ENCODE peak calls at places on chromosomes 2 and 18, in eight cellular contexts. One of them, this sample, is unnamed.
A peak's percentile ranks its signal among the peaks of the same experiment; 100 is the strongest.

GRCh38 chr2:119598576-119598975 is 54.3 kb downstream of the CFAP221 start:
- DNase-seq in thoracic aorta: no peak
- DNase-seq in nephron progenitor cell: peak; percentile 10
- DNase-seq in mesothelial cell of epicardium: no peak
- DNase-seq in WTC11: no peak
- DNase-seq in upper lobe of right lung: no peak
- DNase-seq in mucosa of descending colon: no peak
- DNase-seq in fibroblast of lung: peak; percentile 5
- DNase-seq in this sample: no peak

GRCh38 chr2:231918501-231919330 is 7.5 kb downstream of the NPPC start:
- DNase-seq in mesothelial cell of epicardium: no peak
- DNase-seq in nephron progenitor cell: no peak
- DNase-seq in upper lobe of right lung: peak; percentile 52
- DNase-seq in WTC11: no peak
- DNase-seq in mucosa of descending colon: no peak
- DNase-seq in thoracic aorta: no peak
- DNase-seq in fibroblast of lung: no peak
- DNase-seq in this sample: no peak

GRCh38 chr18:24964213-24964612 is 387.8 kb downstream of the ZNF521 start:
- DNase-seq in WTC11: peak; percentile 51
- DNase-seq in mesothelial cell of epicardium: no peak
- DNase-seq in fibroblast of lung: no peak
- DNase-seq in mucosa of descending colon: peak; percentile 28
- DNase-seq in nephron progenitor cell: no peak
- DNase-seq in upper lobe of right lung: no peak
- DNase-seq in thoracic aorta: no peak
- DNase-seq in this sample: no peak

GRCh38 chr2:237414056-237414661 is at the start of gene COL6A3:
- DNase-seq in nephron progenitor cell: no peak
- DNase-seq in thoracic aorta: no peak
- DNase-seq in WTC11: no peak
- DNase-seq in mesothelial cell of epicardium: no peak
- DNase-seq in mucosa of descending colon: peak; percentile 41
- DNase-seq in fibroblast of lung: peak; percentile 71
- DNase-seq in upper lobe of right lung: no peak
- DNase-seq in this sample: no peak

GRCh38 chr18:47730795-47731194 is 199.7 kb downstream of the SMAD2 start:
- DNase-seq in fibroblast of lung: no peak
- DNase-seq in WTC11: no peak
- DNase-seq in nephron progenitor cell: no peak
- DNase-seq in mesothelial cell of epicardium: no peak
- DNase-seq in upper lobe of right lung: no peak
- DNase-seq in thoracic aorta: no peak
- DNase-seq in mucosa of descending colon: no peak
- DNase-seq in this sample: no peak

GRCh38 chr2:212495076-212495475 is 43.5 kb downstream of the ERBB4 start:
- DNase-seq in upper lobe of right lung: no peak
- DNase-seq in mucosa of descending colon: no peak
- DNase-seq in fibroblast of lung: no peak
- DNase-seq in WTC11: no peak
- DNase-seq in nephron progenitor cell: no peak
- DNase-seq in mesothelial cell of epicardium: no peak
- DNase-seq in thoracic aorta: no peak
- DNase-seq in this sample: no peak

GRCh38 chr2:11858883-11859282 is 112.5 kb downstream of the LPIN1 start:
- DNase-seq in fibroblast of lung: no peak
- DNase-seq in mucosa of descending colon: no peak
- DNase-seq in mesothelial cell of epicardium: no peak
- DNase-seq in thoracic aorta: no peak
- DNase-seq in upper lobe of right lung: no peak
- DNase-seq in nephron progenitor cell: no peak
- DNase-seq in WTC11: no peak
- DNase-seq in this sample: no peak

GRCh38 chr2:108621087-108621559 is 86.9 kb downstream of the LIMS1 start:
- DNase-seq in nephron progenitor cell: peak; percentile 18
- DNase-seq in WTC11: peak; percentile 37
- DNase-seq in thoracic aorta: no peak
- DNase-seq in upper lobe of right lung: no peak
- DNase-seq in fibroblast of lung: peak; percentile 76
- DNase-seq in mesothelial cell of epicardium: no peak
- DNase-seq in mucosa of descending colon: peak; percentile 61
- DNase-seq in this sample: no peak

GRCh38 chr2:96259497-96259921 is 6.3 kb downstream of the TMEM127 start:
- DNase-seq in upper lobe of right lung: no peak
- DNase-seq in mucosa of descending colon: peak; percentile 80
- DNase-seq in fibroblast of lung: no peak
- DNase-seq in WTC11: no peak
- DNase-seq in mesothelial cell of epicardium: no peak
- DNase-seq in nephron progenitor cell: no peak
- DNase-seq in thoracic aorta: no peak
- DNase-seq in this sample: no peak

DNA sequence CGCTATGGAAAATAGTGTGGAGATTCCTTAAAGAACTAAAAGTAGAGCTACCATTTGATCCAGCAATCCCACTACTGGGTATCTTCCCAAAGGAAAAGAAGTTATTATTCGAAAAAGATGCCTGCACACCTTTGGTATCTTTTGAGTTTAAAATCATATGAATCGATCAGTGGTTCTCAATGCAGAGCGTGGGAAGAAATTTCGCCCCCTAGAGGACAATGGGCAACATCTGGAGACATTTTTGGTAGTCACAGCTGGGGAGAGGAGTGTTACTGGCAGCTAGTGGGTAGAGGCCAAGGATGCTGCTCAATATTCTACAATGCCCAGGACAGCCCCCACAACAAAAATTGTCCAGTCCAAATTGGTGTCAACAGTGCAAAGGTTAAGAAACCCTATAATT is 425.5 kb downstream of the LRATD1 start:
- DNase-seq in thoracic aorta: no peak
- DNase-seq in nephron progenitor cell: no peak
- DNase-seq in upper lobe of right lung: no peak
- DNase-seq in fibroblast of lung: no peak
- DNase-seq in WTC11: no peak
- DNase-seq in mucosa of descending colon: no peak
- DNase-seq in mesothelial cell of epicardium: no peak
- DNase-seq in this sample: no peak
- TF ChIP-seq CTCF in thoracic aorta: no peak
- TF ChIP-seq CTCF in nephron progenitor cell: peak; percentile 12
- TF ChIP-seq CTCF in upper lobe of right lung: peak; percentile 6
- TF ChIP-seq CTCF in fibroblast of lung: peak; percentile 23
- TF ChIP-seq CTCF in WTC11: peak; percentile 61
- TF ChIP-seq CTCF in mucosa of descending colon: no peak
- TF ChIP-seq CTCF in mesothelial cell of epicardium: no peak
- TF ChIP-seq CTCF in this sample: no peak

GRCh38 chr2:181972431-181973190 is 13.0 kb upstream of the PPP1R1C start:
- DNase-seq in fibroblast of lung: peak; percentile 36
- DNase-seq in thoracic aorta: no peak
- DNase-seq in nephron progenitor cell: no peak
- DNase-seq in WTC11: no peak
- DNase-seq in mesothelial cell of epicardium: no peak
- DNase-seq in mucosa of descending colon: no peak
- DNase-seq in upper lobe of right lung: no peak
- DNase-seq in this sample: no peak

GRCh38 chr2:181971032-181971431 is 14.6 kb upstream of the PPP1R1C start:
- DNase-seq in fibroblast of lung: no peak
- DNase-seq in WTC11: no peak
- DNase-seq in upper lobe of right lung: no peak
- DNase-seq in thoracic aorta: no peak
- DNase-seq in mucosa of descending colon: no peak
- DNase-seq in mesothelial cell of epicardium: no peak
- DNase-seq in nephron progenitor cell: no peak
- DNase-seq in this sample: no peak

GRCh38 chr2:181973379-181973778 is 12.3 kb upstream of the PPP1R1C start:
- DNase-seq in upper lobe of right lung: no peak
- DNase-seq in mesothelial cell of epicardium: no peak
- DNase-seq in WTC11: no peak
- DNase-seq in thoracic aorta: no peak
- DNase-seq in mucosa of descending colon: no peak
- DNase-seq in nephron progenitor cell: no peak
- DNase-seq in fibroblast of lung: no peak
- DNase-seq in this sample: no peak

DNA sequence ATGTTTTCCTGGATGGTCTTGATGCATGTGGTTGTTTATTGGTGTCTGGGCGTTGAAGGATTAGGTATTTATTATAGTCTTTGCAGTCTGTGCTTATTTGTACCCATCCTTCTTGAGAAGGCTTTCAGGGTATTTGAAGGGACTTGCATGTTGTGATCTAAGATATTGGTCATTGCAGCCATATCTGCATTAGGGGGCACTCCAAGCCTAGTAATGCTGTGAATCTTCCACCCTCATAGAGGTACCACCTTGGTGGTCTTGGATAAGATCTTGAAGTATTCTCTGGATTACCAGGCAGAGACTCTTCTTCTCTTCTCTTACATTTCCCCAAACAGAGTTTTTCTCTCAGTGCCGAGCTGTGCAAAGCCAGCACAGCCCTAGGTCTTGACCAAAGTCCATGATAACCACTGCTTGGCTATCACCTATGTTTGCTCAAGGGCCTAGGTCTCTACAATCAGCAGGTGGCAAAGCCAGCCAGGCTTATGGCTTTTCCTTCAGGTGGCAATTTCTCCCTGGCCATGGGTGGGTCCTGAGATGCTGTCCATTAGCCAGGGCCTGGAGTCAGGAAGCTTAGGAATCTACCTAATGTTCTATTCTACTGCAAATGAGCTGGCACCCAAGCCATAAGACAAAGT is 15.4 kb upstream of the PPP1R1C start:
- DNase-seq in thoracic aorta: no peak
- DNase-seq in nephron progenitor cell: no peak
- DNase-seq in upper lobe of right lung: no peak
- DNase-seq in fibroblast of lung: no peak
- DNase-seq in mesothelial cell of epicardium: no peak
- DNase-seq in WTC11: no peak
- DNase-seq in mucosa of descending colon: no peak
- DNase-seq in this sample: no peak
- TF ChIP-seq CTCF in thoracic aorta: no peak
- TF ChIP-seq CTCF in nephron progenitor cell: no peak
- TF ChIP-seq CTCF in upper lobe of right lung: no peak
- TF ChIP-seq CTCF in fibroblast of lung: no peak
- TF ChIP-seq CTCF in mesothelial cell of epicardium: no peak
- TF ChIP-seq CTCF in WTC11: no peak
- TF ChIP-seq CTCF in mucosa of descending colon: no peak
- TF ChIP-seq CTCF in this sample: no peak

DNA sequence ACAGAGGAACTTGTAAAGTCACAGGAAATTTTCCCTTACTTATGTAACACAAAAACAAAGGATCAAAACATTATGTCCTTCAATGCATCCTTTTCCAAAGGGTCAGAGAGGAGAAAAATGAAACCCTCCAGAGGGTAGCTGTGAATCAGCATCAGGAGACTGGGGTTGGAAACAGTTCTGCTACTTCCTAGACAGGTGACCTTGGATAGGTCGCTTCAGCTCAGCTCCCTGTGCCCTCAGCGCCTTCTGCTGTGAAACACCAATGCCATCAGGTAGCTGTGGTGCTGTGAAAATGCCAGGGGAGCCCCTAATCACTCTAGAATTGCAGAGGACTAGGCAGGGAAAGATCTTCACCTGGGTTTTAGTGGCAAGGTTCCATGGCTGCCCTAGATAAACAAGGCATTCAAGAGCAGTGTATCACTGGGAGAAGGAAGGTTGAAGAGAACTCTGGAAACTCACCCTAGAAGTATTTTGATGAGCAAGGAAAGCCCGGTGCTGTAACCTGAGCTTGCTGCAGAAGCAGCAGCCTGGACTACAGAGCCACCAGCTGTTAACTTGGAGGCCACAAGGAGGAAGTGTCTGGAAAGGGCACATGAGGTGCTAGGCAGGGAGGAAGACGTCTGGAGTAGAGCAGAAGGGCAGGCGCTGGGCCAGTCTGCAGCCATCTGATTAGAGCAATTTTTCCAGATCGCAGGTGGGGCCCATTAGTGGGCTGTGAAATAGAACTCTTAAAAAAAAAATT is 100.7 kb upstream of the MCFD2 start:
- DNase-seq in nephron progenitor cell: peak; percentile 33
- DNase-seq in WTC11: peak; percentile 39
- DNase-seq in thoracic aorta: no peak
- DNase-seq in fibroblast of lung: peak; percentile 97
- DNase-seq in mesothelial cell of epicardium: no peak
- DNase-seq in mucosa of descending colon: no peak
- DNase-seq in upper lobe of right lung: no peak
- DNase-seq in this sample: no peak
- TF ChIP-seq CTCF in nephron progenitor cell: peak; percentile 7
- TF ChIP-seq CTCF in WTC11: no peak
- TF ChIP-seq CTCF in thoracic aorta: no peak
- TF ChIP-seq CTCF in fibroblast of lung: no peak
- TF ChIP-seq CTCF in mesothelial cell of epicardium: no peak
- TF ChIP-seq CTCF in mucosa of descending colon: no peak
- TF ChIP-seq CTCF in upper lobe of right lung: no peak
- TF ChIP-seq CTCF in this sample: no peak

GRCh38 chr2:159922563-159922962 is 124.6 kb upstream of the CD302 start:
- DNase-seq in mesothelial cell of epicardium: no peak
- DNase-seq in nephron progenitor cell: no peak
- DNase-seq in upper lobe of right lung: no peak
- DNase-seq in mucosa of descending colon: no peak
- DNase-seq in thoracic aorta: no peak
- DNase-seq in fibroblast of lung: no peak
- DNase-seq in WTC11: no peak
- DNase-seq in this sample: no peak

GRCh38 chr2:159925975-159926374 is 128.0 kb upstream of the CD302 start:
- DNase-seq in fibroblast of lung: no peak
- DNase-seq in upper lobe of right lung: no peak
- DNase-seq in WTC11: no peak
- DNase-seq in nephron progenitor cell: no peak
- DNase-seq in thoracic aorta: no peak
- DNase-seq in mesothelial cell of epicardium: no peak
- DNase-seq in mucosa of descending colon: no peak
- DNase-seq in this sample: no peak

GRCh38 chr2:159926695-159927094 is 128.7 kb upstream of the CD302 start:
- DNase-seq in fibroblast of lung: no peak
- DNase-seq in mesothelial cell of epicardium: no peak
- DNase-seq in thoracic aorta: no peak
- DNase-seq in upper lobe of right lung: no peak
- DNase-seq in WTC11: peak; percentile 16
- DNase-seq in nephron progenitor cell: no peak
- DNase-seq in mucosa of descending colon: no peak
- DNase-seq in this sample: no peak

GRCh38 chr2:159921752-159922404 is 123.9 kb upstream of the CD302 start:
- DNase-seq in WTC11: peak; percentile 94
- DNase-seq in upper lobe of right lung: peak; percentile 90
- DNase-seq in nephron progenitor cell: peak; percentile 88
- DNase-seq in fibroblast of lung: peak; percentile 54
- DNase-seq in mucosa of descending colon: peak; percentile 88
- DNase-seq in thoracic aorta: no peak
- DNase-seq in mesothelial cell of epicardium: peak; percentile 80
- DNase-seq in this sample: peak; percentile 48
- TF ChIP-seq CTCF in WTC11: peak; percentile 73
- TF ChIP-seq CTCF in upper lobe of right lung: peak; percentile 76
- TF ChIP-seq CTCF in nephron progenitor cell: peak; percentile 75
- TF ChIP-seq CTCF in fibroblast of lung: peak; percentile 58
- TF ChIP-seq CTCF in mucosa of descending colon: peak; percentile 81
- TF ChIP-seq CTCF in thoracic aorta: peak; percentile 62
- TF ChIP-seq CTCF in mesothelial cell of epicardium: peak; percentile 48
- TF ChIP-seq CTCF in this sample: no peak